ENCODE peak calls at places on chromosomes 4 and X, in six cellular contexts. L is stimulated activated CD8-positive, alpha-beta memory T cell treated with anti-CD3 and anti-CD28 coated beads, Interleukin-12 subunit alpha, Interleukin-12 subunit beta, amount 100 ng/mL, for 1 hour; X is neural progenitor cell; H is central memory CD4-positive, alpha-beta T cell; G is naive thymus-derived CD4-positive, alpha-beta T cell; F is mesenteric fat pad. Y is an unnamed sample.

GRCh38 chrX:81201692-81202412 is at the start of the genes HMGN5 and SH3BGRL:
- DNase-seq in F (peak; percentile 91), H (peak; percentile 69), G (peak; percentile 70), X (peak; percentile 81), L (peak; percentile 47), Y (peak; percentile 47)

GRCh38 chr4:143407475-143407874 is 70.8 kb downstream of the GAB1 start:
- DNase-seq in H (no peak), L (no peak), F (no peak), G (no peak), X (no peak), Y (no peak)

GRCh38 chr4:155967098-155967497 is 13.4 kb upstream of the CTSO start:
- DNase-seq in F (no peak), X (no peak), H (no peak), G (no peak), L (no peak), Y (no peak)

GRCh38 chr4:11268149-11268548 is 160.5 kb downstream of the HS3ST1 start:
- DNase-seq in G (no peak), H (no peak), F (no peak), L (no peak), X (no peak), Y (no peak)

GRCh38 chr4:108766058-108766457 is 3.2 kb upstream of the ETNPPL start:
- DNase-seq in L (no peak), F (no peak), X (no peak), H (no peak), G (no peak), Y (no peak)

GRCh38 chr4:16669036-16669435 is 229.4 kb downstream of the LDB2 start:
- DNase-seq in L (no peak), G (no peak), H (no peak), F (no peak), X (no peak), Y (no peak)

GRCh38 chr4:185693548-185694215 is 118.3 kb downstream of the SORBS2 start:
- DNase-seq in H (no peak), G (no peak), X (no peak), F (no peak), L (no peak), Y (no peak)

GRCh38 chr4:24734511-24734910 is 60.9 kb upstream of the SOD3 start:
- DNase-seq in F (no peak), L (no peak), H (no peak), G (no peak), X (no peak), Y (no peak)

GRCh38 chr4:61583696-61584095 is 383.6 kb downstream of the ADGRL3 start:
- DNase-seq in H (no peak), L (no peak), X (no peak), F (no peak), G (no peak), Y (no peak)

GRCh38 chrX:12615061-12615460 is 176.2 kb upstream of the PRPS2 start:
- DNase-seq in F (no peak), L (no peak), X (no peak), G (no peak), H (no peak), Y (no peak)